ENCODE peak calls at places on chromosomes 3 and 15, in four cellular contexts. T is SK-N-SH, G is H1, Y is K562. Q is an unnamed sample.

GRCh38 chr3:41997702-41998551 is 36.0 kb upstream of the ULK4 start:
- DNase-seq in T (no peak), G (peak; percentile 75), Y (peak; percentile 41), Q (peak; percentile 40)

GRCh38 chr15:23467110-23467600 is 20.1 kb upstream of the GOLGA6L2 start:
- DNase-seq in T (peak; percentile 28), G (no peak), Y (peak; percentile 29), Q (no peak)

GRCh38 chr3:178532414-178532813 is 3.8 kb upstream of the KCNMB2 start:
- DNase-seq in T (no peak), G (no peak), Y (no peak), Q (no peak)

GRCh38 chr3:133595341-133595740 is 21.9 kb downstream of the CDV3 start:
- DNase-seq in T (no peak), G (no peak), Y (no peak), Q (no peak)

GRCh38 chr15:72199721-72200212 is 2.2 kb upstream of the GRAMD2A start:
- DNase-seq in T (peak; percentile 87), G (peak; percentile 86), Y (peak; percentile 73), Q (peak; percentile 76)

GRCh38 chr3:97901327-97902295 is 70.6 kb downstream of the RIOX2 start:
- DNase-seq in T (no peak), G (no peak), Y (no peak), Q (no peak)

GRCh38 chr3:82157952-82158351 is 396.5 kb upstream of the GBE1 start:
- DNase-seq in T (no peak), G (no peak), Y (no peak), Q (no peak)

GRCh38 chr3:41462103-41462691 is 262.9 kb downstream of the CTNNB1 start:
- DNase-seq in T (no peak), G (no peak), Y (no peak), Q (no peak)

GRCh38 chr3:40852712-40853111 is 328.0 kb downstream of the ZNF621 start:
- DNase-seq in T (no peak), G (no peak), Y (no peak), Q (no peak)

GRCh38 chr3:58565621-58566397 is 11.4 kb downstream of the FAM107A start:
- DNase-seq in T (no peak), G (peak; percentile 72), Y (no peak), Q (peak; percentile 72)

GRCh38 chr3:46615976-46616375 is 3.7 kb downstream of the FAM240A start:
- DNase-seq in T (no peak), G (peak; percentile 27), Y (no peak), Q (no peak)

GRCh38 chr3:133943639-133944131 is 48.0 kb upstream of the RAB6B start:
- DNase-seq in T (no peak), G (no peak), Y (peak; percentile 74), Q (no peak)

GRCh38 chr3:146350852-146351251 is 99.9 kb upstream of the PLSCR4 start:
- DNase-seq in T (no peak), G (no peak), Y (no peak), Q (no peak)

GRCh38 chr3:4906107-4906621 is 73.1 kb upstream of the BHLHE40 start:
- DNase-seq in T (peak; percentile 47), G (no peak), Y (peak; percentile 50), Q (no peak)

GRCh38 chr3:126322181-126322967 is 34.8 kb downstream of the KLF15 start:
- DNase-seq in T (no peak), G (no peak), Y (no peak), Q (no peak)

GRCh38 chr3:58369038-58369437 is 36.3 kb downstream of the PXK start:
- DNase-seq in T (no peak), G (no peak), Y (no peak), Q (no peak)

GRCh38 chr15:67146214-67146613 is 80.8 kb downstream of the SMAD3 start:
- DNase-seq in T (peak; percentile 47), G (no peak), Y (no peak), Q (no peak)

GRCh38 chr3:157107644-157108133 is 52.3 kb downstream of the CCNL1 start:
- DNase-seq in T (no peak), G (no peak), Y (peak; percentile 52), Q (no peak)

GRCh38 chr3:158109804-158110657 is at the start of gene RSRC1:
- DNase-seq in T (peak; percentile 90), G (peak; percentile 89), Y (peak; percentile 88), Q (peak; percentile 83)

GRCh38 chr3:14296352-14296751 is 106.1 kb upstream of the SLC6A6 start:
- DNase-seq in T (no peak), G (no peak), Y (no peak), Q (peak; percentile 3)

GRCh38 chr3:59731909-59732308 is 682.1 kb upstream of the CFAP20DC start:
- DNase-seq in T (no peak), G (no peak), Y (no peak), Q (no peak)

GRCh38 chr3:60421749-60422467 is 829.3 kb downstream of the FHIT start:
- DNase-seq in T (no peak), G (no peak), Y (no peak), Q (no peak)

GRCh38 chr3:47910777-47911440 is 105.3 kb downstream of the MAP4 start:
- DNase-seq in T (peak; percentile 16), G (no peak), Y (peak; percentile 46), Q (no peak)

GRCh38 chr3:42025388-42026138 is 63.7 kb upstream of the ULK4 start:
- DNase-seq in T (peak; percentile 80), G (peak; percentile 63), Y (peak; percentile 89), Q (peak; percentile 67)

GRCh38 chr3:126346466-126346865 is 10.7 kb downstream of the KLF15 start:
- DNase-seq in T (no peak), G (peak; percentile 33), Y (no peak), Q (no peak)

GRCh38 chr15:100060276-100060926 is 281.4 kb downstream of the ADAMTS17 start:
- DNase-seq in T (no peak), G (no peak), Y (no peak), Q (no peak)

GRCh38 chr15:45891766-45892165 is 256.9 kb downstream of the SQOR start:
- DNase-seq in T (no peak), G (no peak), Y (no peak), Q (no peak)

GRCh38 chr3:52244061-52244628 is 1.4 kb upstream of the PPM1M start:
- DNase-seq in T (no peak), G (no peak), Y (no peak), Q (no peak)

GRCh38 chr3:107082527-107082926 is 294.7 kb upstream of the CCDC54 start:
- DNase-seq in T (no peak), G (no peak), Y (no peak), Q (no peak)

GRCh38 chr15:73969151-73969759 is 22.8 kb downstream of the STOML1 start:
- DNase-seq in T (no peak), G (no peak), Y (no peak), Q (no peak)

GRCh38 chr3:151611464-151611863 is 122.3 kb upstream of the AADACL2 start:
- DNase-seq in T (no peak), G (no peak), Y (no peak), Q (no peak)

GRCh38 chr3:120661106-120661962 is 20.7 kb downstream of the HGD start:
- DNase-seq in T (peak; percentile 6), G (no peak), Y (no peak), Q (no peak)

DNA sequence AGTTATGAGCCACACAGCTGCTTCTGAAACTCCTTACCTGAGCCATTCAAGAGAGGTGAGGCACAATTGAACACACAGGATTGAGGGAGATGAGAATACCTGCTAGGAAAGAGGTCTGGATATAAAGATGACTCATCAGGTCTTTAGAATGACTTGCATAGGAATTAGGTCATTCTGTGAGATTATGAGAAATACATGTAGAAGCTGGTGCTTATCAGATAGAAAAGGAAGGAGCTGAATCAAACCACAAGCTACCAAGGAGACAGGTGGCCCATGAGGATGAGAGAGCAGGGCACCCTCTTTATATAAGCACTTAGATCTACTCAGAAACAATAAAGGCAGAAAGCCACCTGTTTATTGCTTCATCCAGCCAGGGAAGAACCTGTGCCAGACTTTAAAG is 75.1 kb downstream of the PIK3R4 start:
- DNase-seq in T (no peak), G (no peak), Y (peak; percentile 10), Q (no peak)
- TF ChIP-seq TEAD4 in T (no peak), G (no peak), Y (peak; percentile 8), Q (no peak)

DNA sequence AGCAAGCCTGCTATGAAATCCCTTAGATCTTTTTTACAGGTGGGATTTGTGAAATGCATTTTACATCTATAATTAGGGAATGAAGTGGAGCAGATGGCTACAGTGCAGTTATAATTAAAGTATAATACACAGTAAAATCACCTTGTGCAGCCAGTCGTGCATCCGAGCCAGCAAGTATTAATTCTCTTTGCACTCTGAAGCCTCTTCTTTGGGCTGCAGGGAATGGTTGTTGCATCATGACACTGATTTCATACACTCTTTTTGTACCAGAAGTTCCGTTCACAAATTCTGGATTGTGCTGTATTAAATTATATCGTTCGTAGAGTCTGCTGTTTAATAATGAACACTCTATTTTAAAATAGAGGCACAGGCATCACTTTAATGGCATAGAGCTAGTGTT is 28.7 kb upstream of the TP63 start:
- DNase-seq in T (no peak), G (no peak), Y (no peak), Q (no peak)
- TF ChIP-seq TEAD4 in T (no peak), G (no peak), Y (no peak), Q (no peak)

GRCh38 chr3:32076566-32076965 is 29.9 kb upstream of the GPD1L start:
- DNase-seq in T (no peak), G (peak; percentile 31), Y (no peak), Q (no peak)
- TF ChIP-seq TEAD4 in T (no peak), G (no peak), Y (no peak), Q (no peak)

DNA sequence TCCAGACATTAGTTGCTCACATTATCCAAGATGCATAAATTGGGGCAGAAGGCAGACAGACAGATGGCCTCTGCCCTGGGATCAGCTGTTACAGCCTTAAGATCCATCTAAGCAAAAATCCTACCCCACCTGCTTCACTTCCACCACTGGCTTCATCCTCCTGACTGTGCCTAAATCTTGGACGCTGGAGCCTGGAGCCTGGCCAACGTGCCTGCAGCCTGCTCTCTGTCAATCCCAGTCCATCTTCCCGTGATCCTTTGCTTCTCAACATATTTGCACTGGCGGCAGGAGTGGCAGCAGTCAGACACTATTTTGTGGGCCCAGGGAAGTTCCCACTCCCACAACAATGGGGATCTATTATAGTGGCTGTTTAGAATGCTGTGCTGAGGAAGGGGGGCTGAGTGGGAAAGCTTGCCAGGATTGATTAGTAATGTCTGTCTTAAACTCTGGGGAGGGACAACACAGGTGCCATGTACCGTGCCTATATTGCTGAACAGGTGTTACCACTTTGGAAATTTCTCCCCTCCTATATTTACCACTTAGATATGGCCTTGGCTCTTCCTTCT is 121.2 kb downstream of the MEGF11 start:
- DNase-seq in T (no peak), G (no peak), Y (no peak), Q (no peak)
- TF ChIP-seq TEAD4 in T (no peak), G (no peak), Y (no peak), Q (no peak)

DNA sequence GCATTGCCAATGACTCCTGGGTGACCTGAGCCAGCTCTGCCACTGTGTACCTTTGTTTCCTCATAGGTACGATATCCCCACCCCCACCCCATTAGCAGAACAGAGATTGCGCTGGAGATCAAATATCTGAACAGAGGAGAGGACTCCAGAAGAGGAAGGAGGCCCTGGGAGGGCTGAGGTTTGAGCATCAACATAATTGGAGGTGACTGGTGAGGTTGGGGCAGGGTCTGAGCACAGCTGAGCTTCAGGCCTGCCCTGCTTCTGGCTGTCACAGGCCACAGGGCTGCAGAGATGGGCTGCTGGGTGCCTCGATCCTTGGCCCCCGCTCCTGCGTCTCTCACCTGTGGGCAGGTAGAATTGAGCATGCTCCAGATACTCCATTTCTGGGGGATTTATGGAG is 21.3 kb upstream of the CACNA2D2 start:
- DNase-seq in T (no peak), G (no peak), Y (no peak), Q (no peak)
- TF ChIP-seq TEAD4 in T (no peak), G (no peak), Y (no peak), Q (no peak)

Q was measured in WTC11.